ENCODE peak calls at places on chromosomes 1 and 21, in six cellular contexts. Y, P, O, G, F and M are unnamed samples.

GRCh38 chr1:47627471-47628370 is 189.9 kb downstream of the FOXD2 start:
- DNase-seq in Y (no peak), P (no peak), O (no peak), G (no peak), F (no peak), M (no peak)

GRCh38 chr1:151401125-151401788 is 1.9 kb downstream of the PSMB4 start:
- DNase-seq in Y (no peak), P (peak), O (no peak), G (no peak), F (no peak), M (no peak)

GRCh38 chr1:175499595-175500367 is 243.6 kb downstream of the TNR start:
- DNase-seq in Y (no peak), P (no peak), O (no peak), G (no peak), F (no peak), M (no peak)

GRCh38 chr1:109792056-109792831 is 28.5 kb upstream of the EPS8L3 start:
- DNase-seq in Y (no peak), P (peak), O (peak), G (peak), F (no peak), M (peak)

GRCh38 chr1:167799747-167800146 is 78.0 kb downstream of the MPZL1 start:
- DNase-seq in Y (no peak), P (no peak), O (no peak), G (no peak), F (no peak), M (no peak)

GRCh38 chr1:175548774-175549173 is 194.6 kb downstream of the TNR start:
- DNase-seq in Y (no peak), P (no peak), O (no peak), G (no peak), F (no peak), M (no peak)

GRCh38 chr1:1196431-1197187 is 9.8 kb downstream of the TNFRSF18 start:
- DNase-seq in Y (no peak), P (no peak), O (no peak), G (no peak), F (no peak), M (no peak)

GRCh38 chr21:28069446-28069845 is 923.2 kb downstream of the LTN1 start:
- DNase-seq in Y (no peak), P (peak), O (peak), G (no peak), F (no peak), M (peak)

GRCh38 chr1:12541274-12542137 is 76.5 kb downstream of the DHRS3 start:
- DNase-seq in Y (no peak), P (no peak), O (no peak), G (no peak), F (no peak), M (no peak)

GRCh38 chr1:201430790-201431189 is 9.3 kb upstream of the TNNI1 start:
- DNase-seq in Y (no peak), P (no peak), O (no peak), G (no peak), F (no peak), M (no peak)

GRCh38 chr1:44791364-44791801 is 3.4 kb upstream of the BEST4 start:
- DNase-seq in Y (no peak), P (no peak), O (no peak), G (no peak), F (no peak), M (no peak)

GRCh38 chr1:197838836-197839235 is 63.6 kb upstream of the DENND1B start:
- DNase-seq in Y (no peak), P (peak), O (peak), G (no peak), F (no peak), M (peak)

GRCh38 chr1:9340172-9340854 is 47.6 kb downstream of the SPSB1 start:
- DNase-seq in Y (no peak), P (no peak), O (no peak), G (no peak), F (no peak), M (no peak)

GRCh38 chr1:35835398-35835797 is 27.6 kb downstream of the AGO4 start:
- DNase-seq in Y (no peak), P (no peak), O (no peak), G (no peak), F (no peak), M (no peak)

GRCh38 chr21:29208044-29208665 is 77.7 kb downstream of the MAP3K7CL start:
- DNase-seq in Y (no peak), P (no peak), O (no peak), G (no peak), F (no peak), M (no peak)

GRCh38 chr1:157400766-157401165 is 151.5 kb downstream of the FCRL5 start:
- DNase-seq in Y (no peak), P (no peak), O (no peak), G (no peak), F (no peak), M (no peak)

GRCh38 chr1:234545512-234546386 is 64.2 kb downstream of the IRF2BP2 start:
- DNase-seq in Y (no peak), P (no peak), O (no peak), G (peak), F (no peak), M (no peak)

GRCh38 chr1:22792396-22793171 is 81.9 kb downstream of the EPHB2 start:
- DNase-seq in Y (no peak), P (no peak), O (no peak), G (no peak), F (no peak), M (no peak)

GRCh38 chr1:158019177-158019868 is 25.9 kb downstream of the KIRREL1 start:
- DNase-seq in Y (no peak), P (peak), O (peak), G (no peak), F (no peak), M (peak)

GRCh38 chr21:45036630-45037029 is 37.8 kb upstream of the ADARB1 start:
- DNase-seq in Y (no peak), P (no peak), O (no peak), G (no peak), F (no peak), M (no peak)

GRCh38 chr1:246784621-246785535 is 60.7 kb downstream of the SCCPDH start:
- DNase-seq in Y (peak), P (peak), O (peak), G (no peak), F (no peak), M (no peak)

GRCh38 chr1:151888972-151889570 is 20.2 kb downstream of the THEM4 start:
- DNase-seq in Y (no peak), P (no peak), O (no peak), G (no peak), F (no peak), M (no peak)

GRCh38 chr1:206967096-206967851 is 3.0 kb downstream of the FCAMR start:
- DNase-seq in Y (no peak), P (peak), O (no peak), G (no peak), F (no peak), M (no peak)